ENCODE peak calls at places on chromosome X, in seven cellular contexts. One of them, this sample, is unnamed.

GRCh38 chrX:130079824-130080406 is 30.4 kb downstream of the ELF4 start:
- DNase-seq in WTC11: peak
- DNase-seq in SK-N-SH: peak
- DNase-seq in A549: peak
- DNase-seq in K562: peak
- DNase-seq in HepG2: peak
- DNase-seq in GM12878: no peak
- DNase-seq in this sample: no peak

GRCh38 chrX:38006283-38006682 is at the start of gene SYTL5:
- DNase-seq in WTC11: no peak
- DNase-seq in SK-N-SH: no peak
- DNase-seq in A549: no peak
- DNase-seq in K562: no peak
- DNase-seq in HepG2: no peak
- DNase-seq in GM12878: no peak
- DNase-seq in this sample: no peak

GRCh38 chrX:30659421-30659820 is 6.2 kb downstream of the GK start:
- DNase-seq in WTC11: no peak
- DNase-seq in SK-N-SH: no peak
- DNase-seq in A549: peak
- DNase-seq in K562: peak
- DNase-seq in HepG2: no peak
- DNase-seq in GM12878: no peak
- DNase-seq in this sample: no peak

GRCh38 chrX:139203681-139204575 is 326.6 kb upstream of the F9 start:
- DNase-seq in WTC11: peak
- DNase-seq in SK-N-SH: peak
- DNase-seq in A549: no peak
- DNase-seq in K562: peak
- DNase-seq in HepG2: no peak
- DNase-seq in GM12878: no peak
- DNase-seq in this sample: no peak

GRCh38 chrX:154459843-154460242 is 1.8 kb downstream of the PLXNA3 start:
- DNase-seq in WTC11: no peak
- DNase-seq in SK-N-SH: peak
- DNase-seq in A549: no peak
- DNase-seq in K562: peak
- DNase-seq in HepG2: no peak
- DNase-seq in GM12878: no peak
- DNase-seq in this sample: no peak

GRCh38 chrX:134721766-134722532 is 63.7 kb upstream of the PLAC1 start:
- DNase-seq in WTC11: no peak
- DNase-seq in SK-N-SH: no peak
- DNase-seq in A549: no peak
- DNase-seq in K562: no peak
- DNase-seq in HepG2: no peak
- DNase-seq in GM12878: no peak
- DNase-seq in this sample: no peak

GRCh38 chrX:41684138-41684537 is 4.6 kb upstream of the GPR34 start:
- DNase-seq in WTC11: no peak
- DNase-seq in SK-N-SH: no peak
- DNase-seq in A549: no peak
- DNase-seq in K562: no peak
- DNase-seq in HepG2: no peak
- DNase-seq in GM12878: no peak
- DNase-seq in this sample: no peak

GRCh38 chrX:67544281-67544680 is 460 bp downstream of the AR start:
- DNase-seq in WTC11: peak
- DNase-seq in SK-N-SH: peak
- DNase-seq in A549: peak
- DNase-seq in K562: no peak
- DNase-seq in HepG2: no peak
- DNase-seq in GM12878: no peak
- DNase-seq in this sample: no peak

GRCh38 chrX:51852621-51853020 is 40.8 kb upstream of the MAGED1 start:
- DNase-seq in WTC11: no peak
- DNase-seq in SK-N-SH: no peak
- DNase-seq in A549: no peak
- DNase-seq in K562: no peak
- DNase-seq in HepG2: no peak
- DNase-seq in GM12878: no peak
- DNase-seq in this sample: no peak
- TF ChIP-seq USF2 in WTC11: no peak
- TF ChIP-seq USF2 in SK-N-SH: no peak
- TF ChIP-seq USF2 in A549: no peak
- TF ChIP-seq USF2 in K562: no peak
- TF ChIP-seq USF2 in HepG2: no peak
- TF ChIP-seq USF2 in GM12878: no peak
- TF ChIP-seq USF2 in this sample: no peak

GRCh38 chrX:53242310-53242709 is 17.3 kb upstream of the KDM5C start:
- DNase-seq in WTC11: no peak
- DNase-seq in SK-N-SH: no peak
- DNase-seq in A549: no peak
- DNase-seq in K562: no peak
- DNase-seq in HepG2: no peak
- DNase-seq in GM12878: no peak
- DNase-seq in this sample: no peak

GRCh38 chrX:53241558-53241957 is 16.6 kb upstream of the KDM5C start:
- DNase-seq in WTC11: no peak
- DNase-seq in SK-N-SH: no peak
- DNase-seq in A549: no peak
- DNase-seq in K562: no peak
- DNase-seq in HepG2: no peak
- DNase-seq in GM12878: no peak
- DNase-seq in this sample: no peak

GRCh38 chrX:53236025-53236679 is 11.1 kb upstream of the KDM5C start:
- DNase-seq in WTC11: no peak
- DNase-seq in SK-N-SH: no peak
- DNase-seq in A549: no peak
- DNase-seq in K562: no peak
- DNase-seq in HepG2: no peak
- DNase-seq in GM12878: no peak
- DNase-seq in this sample: no peak

GRCh38 chrX:53237056-53237455 is 12.0 kb upstream of the KDM5C start:
- DNase-seq in WTC11: no peak
- DNase-seq in SK-N-SH: no peak
- DNase-seq in A549: no peak
- DNase-seq in K562: no peak
- DNase-seq in HepG2: no peak
- DNase-seq in GM12878: no peak
- DNase-seq in this sample: no peak

DNA sequence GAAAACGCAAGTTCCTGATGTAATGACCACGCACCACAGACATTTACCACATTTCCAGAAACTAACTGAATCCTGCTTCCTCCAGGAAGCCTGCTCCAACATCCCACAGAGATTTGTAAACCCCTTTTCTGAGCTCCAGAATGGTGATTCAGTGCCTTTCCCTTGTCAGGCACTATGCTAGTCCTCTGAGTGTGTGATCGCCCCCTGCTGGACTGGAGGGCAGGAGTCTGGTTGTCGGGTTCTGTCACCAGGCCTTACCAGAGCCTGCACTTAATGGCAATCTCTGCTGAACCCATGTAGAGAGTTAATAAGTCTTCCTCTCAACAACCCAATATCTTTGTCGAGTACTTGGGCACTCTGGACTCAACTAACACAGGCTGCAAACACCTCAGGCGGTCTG is 14.5 kb upstream of the KDM5C start:
- DNase-seq in WTC11: peak
- DNase-seq in SK-N-SH: no peak
- DNase-seq in A549: peak
- DNase-seq in K562: peak
- DNase-seq in HepG2: peak
- DNase-seq in GM12878: no peak
- DNase-seq in this sample: no peak
- TF ChIP-seq MAX in WTC11: no peak
- TF ChIP-seq MAX in SK-N-SH: no peak
- TF ChIP-seq MAX in A549: no peak
- TF ChIP-seq MAX in K562: no peak
- TF ChIP-seq MAX in HepG2: no peak
- TF ChIP-seq MAX in GM12878: no peak
- TF ChIP-seq MAX in this sample: no peak

GRCh38 chrX:18146954-18147353 is 73.7 kb downstream of the BEND2 start:
- DNase-seq in WTC11: peak
- DNase-seq in SK-N-SH: no peak
- DNase-seq in A549: peak
- DNase-seq in K562: peak
- DNase-seq in HepG2: peak
- DNase-seq in GM12878: no peak
- DNase-seq in this sample: peak
- TF ChIP-seq USF2 in WTC11: no peak
- TF ChIP-seq USF2 in SK-N-SH: no peak
- TF ChIP-seq USF2 in A549: no peak
- TF ChIP-seq USF2 in K562: no peak
- TF ChIP-seq USF2 in HepG2: no peak
- TF ChIP-seq USF2 in GM12878: no peak
- TF ChIP-seq USF2 in this sample: no peak

DNA sequence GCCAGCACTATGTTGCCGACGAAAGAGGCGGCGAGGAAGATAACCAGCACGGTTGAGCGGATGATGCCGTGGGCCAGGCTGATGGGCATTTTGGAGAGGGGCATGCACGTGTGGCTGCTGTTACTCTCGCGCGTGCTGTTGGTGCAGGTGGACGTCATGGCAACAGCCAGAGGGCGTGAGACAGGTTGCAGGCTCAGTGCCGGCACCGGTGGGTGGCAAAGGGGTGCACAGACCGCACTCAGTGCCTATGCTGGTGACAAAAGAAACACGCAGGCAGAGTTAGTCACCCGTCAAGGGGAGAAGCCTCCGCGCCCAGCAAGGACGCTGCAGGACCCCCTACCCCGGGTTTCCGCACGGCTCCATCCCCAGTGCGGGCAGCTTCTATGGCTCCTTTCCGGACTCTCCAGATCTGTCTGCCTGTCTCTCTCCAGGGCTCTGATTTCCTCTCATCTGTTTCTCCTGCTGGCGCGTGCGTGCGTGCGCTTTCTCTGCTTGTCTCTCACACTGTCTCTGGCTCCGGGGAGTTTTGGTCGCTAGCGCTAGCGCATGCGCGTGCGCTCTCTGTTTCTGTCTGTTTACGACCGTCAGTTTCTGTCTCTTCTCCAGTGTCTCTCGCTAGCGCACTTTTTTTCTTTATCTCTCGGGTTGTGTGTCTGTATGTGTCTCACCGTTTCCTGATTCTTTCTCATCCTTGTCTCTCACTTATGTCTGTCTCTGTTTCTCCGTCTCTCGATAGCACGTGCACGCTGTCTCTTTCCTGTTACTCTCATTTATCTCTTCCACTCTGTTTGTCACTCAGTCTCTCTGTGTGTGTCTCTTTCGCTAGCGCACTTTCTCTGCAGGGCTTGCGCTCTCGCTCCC is 2.0 kb downstream of the GPR101 start:
- DNase-seq in WTC11: peak
- DNase-seq in SK-N-SH: peak
- DNase-seq in A549: peak
- DNase-seq in K562: peak
- DNase-seq in HepG2: no peak
- DNase-seq in GM12878: peak
- DNase-seq in this sample: peak
- TF ChIP-seq MAX in WTC11: peak
- TF ChIP-seq MAX in SK-N-SH: no peak
- TF ChIP-seq MAX in A549: no peak
- TF ChIP-seq MAX in K562: no peak
- TF ChIP-seq MAX in HepG2: no peak
- TF ChIP-seq MAX in GM12878: no peak
- TF ChIP-seq MAX in this sample: peak

DNA sequence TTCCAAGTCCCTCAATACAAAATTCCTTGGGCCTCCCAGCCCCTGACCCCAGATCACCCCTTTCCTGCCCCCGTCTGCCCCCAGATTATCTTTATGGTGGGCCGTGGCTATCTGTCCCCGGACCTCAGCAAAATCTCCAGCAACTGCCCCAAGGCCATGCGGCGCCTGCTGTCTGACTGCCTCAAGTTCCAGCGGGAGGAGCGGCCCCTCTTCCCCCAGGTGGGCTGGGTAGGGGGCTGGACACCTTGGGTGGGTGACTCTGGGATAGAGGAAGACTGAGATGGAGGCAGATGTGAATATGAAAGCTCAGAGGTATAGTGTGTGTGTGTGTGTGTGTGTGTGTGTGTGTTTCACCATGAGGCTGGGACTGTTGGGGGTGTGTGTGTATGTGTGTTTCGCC is 9.8 kb downstream of the ARAF start:
- DNase-seq in WTC11: no peak
- DNase-seq in SK-N-SH: no peak
- DNase-seq in A549: no peak
- DNase-seq in K562: no peak
- DNase-seq in HepG2: no peak
- DNase-seq in GM12878: no peak
- DNase-seq in this sample: no peak
- TF ChIP-seq USF2 in WTC11: no peak
- TF ChIP-seq USF2 in SK-N-SH: no peak
- TF ChIP-seq USF2 in A549: no peak
- TF ChIP-seq USF2 in K562: no peak
- TF ChIP-seq USF2 in HepG2: no peak
- TF ChIP-seq USF2 in GM12878: no peak
- TF ChIP-seq USF2 in this sample: no peak

GRCh38 chrX:84046403-84046984 is 141.5 kb downstream of the RPS6KA6 start:
- DNase-seq in WTC11: peak
- DNase-seq in SK-N-SH: peak
- DNase-seq in A549: peak
- DNase-seq in K562: peak
- DNase-seq in HepG2: peak
- DNase-seq in GM12878: no peak
- DNase-seq in this sample: peak
- TF ChIP-seq MAX in WTC11: no peak
- TF ChIP-seq MAX in SK-N-SH: no peak
- TF ChIP-seq MAX in A549: no peak
- TF ChIP-seq MAX in K562: no peak
- TF ChIP-seq MAX in HepG2: no peak
- TF ChIP-seq MAX in GM12878: no peak
- TF ChIP-seq MAX in this sample: no peak